ENCODE peak calls at places on chromosomes 3 and 15, in eight cellular contexts. One of them, this sample, is unnamed.
A peak's percentile ranks its signal among the peaks of the same experiment; 100 is the strongest.

GRCh38 chr3:184601576-184602405 is 40.2 kb downstream of the EPHB3 start:
- DNase-seq in activated CD4-positive, CD25-positive, alpha-beta regulatory T cell: no peak
- DNase-seq in lung microvascular endothelial cell: no peak
- DNase-seq in hippocampal formation: no peak
- DNase-seq in NCI-H1694: no peak
- DNase-seq in adrenal gland: no peak
- DNase-seq in stimulated activated CD4-positive, alpha-beta T cell treated with anti-CD3 and anti-CD28 coated beads, Interleukin-4, amount 100 ng/mL, for 4 hours: no peak
- DNase-seq in T-helper 9 cell: no peak
- DNase-seq in this sample: no peak

GRCh38 chr15:68797157-68797556 is 23.5 kb downstream of the ANP32A start:
- DNase-seq in activated CD4-positive, CD25-positive, alpha-beta regulatory T cell: no peak
- DNase-seq in lung microvascular endothelial cell: no peak
- DNase-seq in hippocampal formation: no peak
- DNase-seq in NCI-H1694: no peak
- DNase-seq in adrenal gland: no peak
- DNase-seq in stimulated activated CD4-positive, alpha-beta T cell treated with anti-CD3 and anti-CD28 coated beads, Interleukin-4, amount 100 ng/mL, for 4 hours: no peak
- DNase-seq in T-helper 9 cell: no peak
- DNase-seq in this sample: no peak

GRCh38 chr15:73336756-73337155 is 32.0 kb downstream of the HCN4 start:
- DNase-seq in activated CD4-positive, CD25-positive, alpha-beta regulatory T cell: no peak
- DNase-seq in lung microvascular endothelial cell: no peak
- DNase-seq in hippocampal formation: no peak
- DNase-seq in NCI-H1694: no peak
- DNase-seq in adrenal gland: no peak
- DNase-seq in stimulated activated CD4-positive, alpha-beta T cell treated with anti-CD3 and anti-CD28 coated beads, Interleukin-4, amount 100 ng/mL, for 4 hours: no peak
- DNase-seq in T-helper 9 cell: no peak
- DNase-seq in this sample: no peak

GRCh38 chr3:29644261-29644660 is 363.4 kb downstream of the RBMS3 start:
- DNase-seq in activated CD4-positive, CD25-positive, alpha-beta regulatory T cell: no peak
- DNase-seq in lung microvascular endothelial cell: no peak
- DNase-seq in hippocampal formation: no peak
- DNase-seq in NCI-H1694: no peak
- DNase-seq in adrenal gland: no peak
- DNase-seq in stimulated activated CD4-positive, alpha-beta T cell treated with anti-CD3 and anti-CD28 coated beads, Interleukin-4, amount 100 ng/mL, for 4 hours: no peak
- DNase-seq in T-helper 9 cell: no peak
- DNase-seq in this sample: no peak

GRCh38 chr3:3189102-3189727 is 9.7 kb upstream of the CRBN start:
- DNase-seq in activated CD4-positive, CD25-positive, alpha-beta regulatory T cell: no peak
- DNase-seq in lung microvascular endothelial cell: no peak
- DNase-seq in hippocampal formation: no peak
- DNase-seq in NCI-H1694: no peak
- DNase-seq in adrenal gland: no peak
- DNase-seq in stimulated activated CD4-positive, alpha-beta T cell treated with anti-CD3 and anti-CD28 coated beads, Interleukin-4, amount 100 ng/mL, for 4 hours: no peak
- DNase-seq in T-helper 9 cell: no peak
- DNase-seq in this sample: no peak

GRCh38 chr3:7292362-7292761 is 431.4 kb downstream of the GRM7 start:
- DNase-seq in activated CD4-positive, CD25-positive, alpha-beta regulatory T cell: no peak
- DNase-seq in lung microvascular endothelial cell: no peak
- DNase-seq in hippocampal formation: no peak
- DNase-seq in NCI-H1694: no peak
- DNase-seq in adrenal gland: no peak
- DNase-seq in stimulated activated CD4-positive, alpha-beta T cell treated with anti-CD3 and anti-CD28 coated beads, Interleukin-4, amount 100 ng/mL, for 4 hours: no peak
- DNase-seq in T-helper 9 cell: no peak
- DNase-seq in this sample: no peak

GRCh38 chr15:78209646-78210348 is 24.6 kb downstream of the ACSBG1 start:
- DNase-seq in activated CD4-positive, CD25-positive, alpha-beta regulatory T cell: no peak
- DNase-seq in lung microvascular endothelial cell: no peak
- DNase-seq in hippocampal formation: no peak
- DNase-seq in NCI-H1694: no peak
- DNase-seq in adrenal gland: peak; percentile 48
- DNase-seq in stimulated activated CD4-positive, alpha-beta T cell treated with anti-CD3 and anti-CD28 coated beads, Interleukin-4, amount 100 ng/mL, for 4 hours: no peak
- DNase-seq in T-helper 9 cell: no peak
- DNase-seq in this sample: no peak

GRCh38 chr3:8282541-8283165 is 219.0 kb upstream of the LMCD1 start:
- DNase-seq in activated CD4-positive, CD25-positive, alpha-beta regulatory T cell: no peak
- DNase-seq in lung microvascular endothelial cell: no peak
- DNase-seq in hippocampal formation: no peak
- DNase-seq in NCI-H1694: no peak
- DNase-seq in adrenal gland: no peak
- DNase-seq in stimulated activated CD4-positive, alpha-beta T cell treated with anti-CD3 and anti-CD28 coated beads, Interleukin-4, amount 100 ng/mL, for 4 hours: no peak
- DNase-seq in T-helper 9 cell: no peak
- DNase-seq in this sample: no peak

GRCh38 chr3:63912768-63913588 is 795 bp upstream of the SCAANT1 start:
- DNase-seq in activated CD4-positive, CD25-positive, alpha-beta regulatory T cell: peak; percentile 24
- DNase-seq in lung microvascular endothelial cell: peak; percentile 64
- DNase-seq in hippocampal formation: no peak
- DNase-seq in NCI-H1694: no peak
- DNase-seq in adrenal gland: peak; percentile 82
- DNase-seq in stimulated activated CD4-positive, alpha-beta T cell treated with anti-CD3 and anti-CD28 coated beads, Interleukin-4, amount 100 ng/mL, for 4 hours: peak; percentile 52
- DNase-seq in T-helper 9 cell: peak; percentile 35
- DNase-seq in this sample: no peak

GRCh38 chr3:11637901-11638668 is 5.6 kb downstream of the VGLL4 start:
- DNase-seq in activated CD4-positive, CD25-positive, alpha-beta regulatory T cell: no peak
- DNase-seq in lung microvascular endothelial cell: peak; percentile 40
- DNase-seq in hippocampal formation: no peak
- DNase-seq in NCI-H1694: no peak
- DNase-seq in adrenal gland: no peak
- DNase-seq in stimulated activated CD4-positive, alpha-beta T cell treated with anti-CD3 and anti-CD28 coated beads, Interleukin-4, amount 100 ng/mL, for 4 hours: no peak
- DNase-seq in T-helper 9 cell: no peak
- DNase-seq in this sample: no peak

GRCh38 chr3:170844377-170844776 is 25.6 kb downstream of the RPL22L1 start:
- DNase-seq in activated CD4-positive, CD25-positive, alpha-beta regulatory T cell: no peak
- DNase-seq in lung microvascular endothelial cell: no peak
- DNase-seq in hippocampal formation: no peak
- DNase-seq in NCI-H1694: no peak
- DNase-seq in adrenal gland: no peak
- DNase-seq in stimulated activated CD4-positive, alpha-beta T cell treated with anti-CD3 and anti-CD28 coated beads, Interleukin-4, amount 100 ng/mL, for 4 hours: no peak
- DNase-seq in T-helper 9 cell: no peak
- DNase-seq in this sample: no peak

GRCh38 chr15:80497221-80497620 is 93.0 kb downstream of the ARNT2 start:
- DNase-seq in activated CD4-positive, CD25-positive, alpha-beta regulatory T cell: no peak
- DNase-seq in lung microvascular endothelial cell: no peak
- DNase-seq in hippocampal formation: no peak
- DNase-seq in NCI-H1694: no peak
- DNase-seq in adrenal gland: no peak
- DNase-seq in stimulated activated CD4-positive, alpha-beta T cell treated with anti-CD3 and anti-CD28 coated beads, Interleukin-4, amount 100 ng/mL, for 4 hours: no peak
- DNase-seq in T-helper 9 cell: no peak
- DNase-seq in this sample: no peak

GRCh38 chr3:191944835-191945234 is 483.9 kb downstream of the PYDC2 start:
- DNase-seq in activated CD4-positive, CD25-positive, alpha-beta regulatory T cell: no peak
- DNase-seq in lung microvascular endothelial cell: no peak
- DNase-seq in hippocampal formation: no peak
- DNase-seq in NCI-H1694: no peak
- DNase-seq in adrenal gland: no peak
- DNase-seq in stimulated activated CD4-positive, alpha-beta T cell treated with anti-CD3 and anti-CD28 coated beads, Interleukin-4, amount 100 ng/mL, for 4 hours: no peak
- DNase-seq in T-helper 9 cell: no peak
- DNase-seq in this sample: no peak

This sample was measured in NCI-H2107.